ENCODE peak calls at places on chromosome 20, in five cellular contexts. J is esophagus muscularis mucosa, T is ACHN, O is GM03348, A is tibial nerve. B is an unnamed sample.

GRCh38 chr20:36542019-36542488 is 735 bp downstream of the MYL9 start:
- DNase-seq in A (peak), O (peak), J (no peak), T (peak), B (peak)

GRCh38 chr20:3330046-3330741 is 77.3 kb downstream of the DNAAF9 start:
- DNase-seq in T (no peak), J (no peak), A (no peak), O (peak), B (peak)

GRCh38 chr20:33099842-33100538 is 20.5 kb downstream of the BPIFB4 start:
- DNase-seq in J (no peak), T (no peak), A (no peak), O (no peak), B (no peak)

GRCh38 chr20:52948491-52948890 is 23.7 kb upstream of the TSHZ2 start:
- DNase-seq in A (no peak), J (no peak), O (no peak), T (no peak), B (no peak)

GRCh38 chr20:62376112-62377063 is 9.3 kb upstream of the LAMA5 start:
- DNase-seq in T (no peak), A (no peak), J (no peak), O (no peak), B (no peak)

GRCh38 chr20:40965671-40966070 is 63.0 kb upstream of the TOP1 start:
- DNase-seq in A (no peak), O (no peak), T (no peak), J (no peak), B (no peak)

GRCh38 chr20:595330-596308 is 14.5 kb downstream of the TCF15 start:
- DNase-seq in J (no peak), T (no peak), A (no peak), O (no peak), B (no peak)

GRCh38 chr20:38214256-38214870 is 46.2 kb downstream of the KIAA1755 start:
- DNase-seq in A (no peak), O (no peak), T (no peak), J (no peak), B (no peak)

GRCh38 chr20:33602826-33603590 is 59.1 kb upstream of the C20orf144 start:
- DNase-seq in O (no peak), T (no peak), J (no peak), A (no peak), B (peak)

GRCh38 chr20:53827996-53828672 is 234.5 kb upstream of the ZNF217 start:
- DNase-seq in J (no peak), T (peak), O (peak), A (peak), B (no peak)

GRCh38 chr20:58359441-58359840 is 29.6 kb upstream of the VAPB start:
- DNase-seq in A (no peak), T (no peak), O (no peak), J (no peak), B (no peak)

GRCh38 chr20:4444404-4444803 is 277.3 kb upstream of the PRND start:
- DNase-seq in T (no peak), J (no peak), O (peak), A (no peak), B (no peak)

GRCh38 chr20:49982346-49983122 is at the start of gene SNAI1:
- DNase-seq in T (peak), O (peak), J (peak), A (peak), B (peak)

GRCh38 chr20:33373735-33374605 is 27.3 kb downstream of the CDK5RAP1 start:
- DNase-seq in T (no peak), A (no peak), O (peak), J (no peak), B (no peak)

GRCh38 chr20:6731951-6732580 is 35.4 kb upstream of the BMP2 start:
- DNase-seq in T (no peak), O (no peak), J (peak), A (peak), B (no peak)

GRCh38 chr20:8291873-8292272 is 159.8 kb downstream of the PLCB1 start:
- DNase-seq in T (no peak), J (no peak), A (no peak), O (no peak), B (no peak)

GRCh38 chr20:36644032-36644712 is 1.8 kb downstream of the SLA2 start:
- DNase-seq in O (no peak), A (no peak), J (no peak), T (no peak), B (no peak)

GRCh38 chr20:57475388-57476072 is 49.4 kb downstream of the CTCFL start:
- DNase-seq in A (no peak), J (no peak), O (no peak), T (no peak), B (no peak)

GRCh38 chr20:36793294-36794115 is 19.9 kb upstream of the DSN1 start:
- DNase-seq in A (no peak), J (no peak), O (no peak), T (no peak), B (no peak)

GRCh38 chr20:53582574-53583351 is 10.9 kb downstream of the ZNF217 start:
- DNase-seq in A (no peak), T (peak), O (peak), J (no peak), B (no peak)

GRCh38 chr20:10660661-10661060 is 13.1 kb downstream of the JAG1 start:
- DNase-seq in J (no peak), O (no peak), T (no peak), A (no peak), B (no peak)

GRCh38 chr20:9179867-9180266 is 111.0 kb downstream of the PLCB4 start:
- DNase-seq in T (no peak), O (no peak), A (no peak), J (no peak), B (no peak)

GRCh38 chr20:8583209-8584106 is 451.4 kb downstream of the PLCB1 start:
- DNase-seq in J (no peak), A (no peak), O (peak), T (peak), B (no peak)

GRCh38 chr20:21682576-21682975 is 22.9 kb upstream of the PAX1 start:
- DNase-seq in O (no peak), A (no peak), T (peak), J (no peak), B (no peak)

GRCh38 chr20:41177636-41178035 is 40.3 kb downstream of the PLCG1 start:
- DNase-seq in A (peak), O (peak), T (peak), J (peak), B (no peak)

GRCh38 chr20:14522595-14522994 is 185.2 kb upstream of the FLRT3 start:
- DNase-seq in J (no peak), T (no peak), A (no peak), O (no peak), B (no peak)

GRCh38 chr20:36402708-36403107 is 96.6 kb downstream of the DLGAP4 start:
- DNase-seq in T (no peak), O (no peak), J (no peak), A (no peak), B (peak)

GRCh38 chr20:24157213-24157612 is 168.6 kb upstream of the GGTLC1 start:
- DNase-seq in A (no peak), O (no peak), T (no peak), J (peak), B (no peak)